ENCODE peak calls at places on chromosome 21, in four cellular contexts. P, Q, U and J are unnamed samples.

GRCh38 chr21:34813266-34813886 is 144.6 kb downstream of the CLIC6 start:
- DNase-seq in P (peak; percentile 50), Q (no peak), U (no peak), J (no peak)

GRCh38 chr21:38258803-38259485 is 2.2 kb downstream of the KCNJ15 start:
- DNase-seq in P (peak; percentile 89), Q (no peak), U (no peak), J (no peak)

GRCh38 chr21:42010507-42011493 is 640 bp upstream of the ZBTB21 start:
- DNase-seq in P (no peak), Q (no peak), U (peak; percentile 63), J (peak; percentile 71)

GRCh38 chr21:37582613-37583012 is 216.0 kb downstream of the DYRK1A start:
- DNase-seq in P (no peak), Q (no peak), U (peak; percentile 60), J (peak; percentile 39)

GRCh38 chr21:31283025-31283424 is 61.0 kb downstream of the TIAM1 start:
- DNase-seq in P (no peak), Q (no peak), U (no peak), J (no peak)

GRCh38 chr21:25568230-25568629 is 39.1 kb downstream of the MRPL39 start:
- DNase-seq in P (peak; percentile 49), Q (peak; percentile 56), U (peak; percentile 10), J (peak; percentile 44)

GRCh38 chr21:20720623-20721022 is 277.6 kb upstream of the NCAM2 start:
- DNase-seq in P (peak; percentile 27), Q (no peak), U (no peak), J (no peak)

GRCh38 chr21:15005391-15005790 is 59.4 kb downstream of the NRIP1 start:
- DNase-seq in P (no peak), Q (no peak), U (peak; percentile 44), J (no peak)

GRCh38 chr21:46099476-46099875 is 1.6 kb downstream of the COL6A2 start:
- DNase-seq in P (no peak), Q (peak; percentile 30), U (no peak), J (peak; percentile 13)

GRCh38 chr21:24204641-24205040 is 1402.6 kb downstream of the MRPL39 start:
- DNase-seq in P (no peak), Q (no peak), U (no peak), J (no peak)

GRCh38 chr21:41639336-41639735 is 127.5 kb downstream of the RIPK4 start:
- DNase-seq in P (no peak), Q (no peak), U (no peak), J (no peak)

GRCh38 chr21:39083377-39084008 is 99.8 kb downstream of the PSMG1 start:
- DNase-seq in P (no peak), Q (peak; percentile 75), U (no peak), J (no peak)